ENCODE peak calls at places on chromosomes 13 and 19, in five cellular contexts. One of them, this sample, is unnamed. For H3K9me3, the result is how much of the 10 kb centered on the place peaks cover.

GRCh38 chr13:25372275-25373081 is 704 bp downstream of the ATP8A2 start:
- DNase-seq in body of pancreas: no peak
- DNase-seq in cardiac muscle cell: peak
- DNase-seq in pancreas: peak
- DNase-seq in CD8-positive, alpha-beta T cell: no peak
- DNase-seq in this sample: no peak

GRCh38 chr13:52696566-52696965 is 43.1 kb downstream of the CNMD start:
- DNase-seq in body of pancreas: no peak
- DNase-seq in CD8-positive, alpha-beta T cell: no peak
- DNase-seq in cardiac muscle cell: no peak
- DNase-seq in pancreas: no peak
- DNase-seq in this sample: no peak

GRCh38 chr13:42906257-42906656 is 85.8 kb downstream of the EPSTI1 start:
- DNase-seq in body of pancreas: no peak
- DNase-seq in cardiac muscle cell: no peak
- DNase-seq in CD8-positive, alpha-beta T cell: no peak
- DNase-seq in pancreas: no peak
- DNase-seq in this sample: no peak

GRCh38 chr19:10915511-10916091 is 12.8 kb downstream of the YIPF2 start:
- DNase-seq in CD8-positive, alpha-beta T cell: no peak
- DNase-seq in pancreas: peak
- DNase-seq in cardiac muscle cell: no peak
- DNase-seq in body of pancreas: no peak
- DNase-seq in this sample: no peak

GRCh38 chr13:98918771-98919170 is 59.1 kb downstream of the DOCK9 start:
- DNase-seq in pancreas: no peak
- DNase-seq in CD8-positive, alpha-beta T cell: no peak
- DNase-seq in body of pancreas: no peak
- DNase-seq in cardiac muscle cell: no peak
- DNase-seq in this sample: no peak

GRCh38 chr13:36788276-36788675 is 30.7 kb upstream of the RFXAP start:
- DNase-seq in body of pancreas: no peak
- DNase-seq in pancreas: no peak
- DNase-seq in cardiac muscle cell: no peak
- DNase-seq in CD8-positive, alpha-beta T cell: no peak
- DNase-seq in this sample: no peak

GRCh38 chr13:98147521-98147920 is 4.6 kb downstream of the FARP1 start:
- DNase-seq in body of pancreas: no peak
- DNase-seq in CD8-positive, alpha-beta T cell: no peak
- DNase-seq in cardiac muscle cell: no peak
- DNase-seq in pancreas: no peak
- DNase-seq in this sample: no peak

GRCh38 chr13:40479196-40479845 is 187.1 kb downstream of the FOXO1 start:
- DNase-seq in CD8-positive, alpha-beta T cell: no peak
- DNase-seq in cardiac muscle cell: no peak
- DNase-seq in pancreas: no peak
- DNase-seq in body of pancreas: no peak
- DNase-seq in this sample: no peak

GRCh38 chr19:46374526-46375475 is 27.9 kb downstream of the PPP5C start:
- DNase-seq in body of pancreas: no peak
- DNase-seq in pancreas: no peak
- DNase-seq in CD8-positive, alpha-beta T cell: no peak
- DNase-seq in cardiac muscle cell: no peak
- DNase-seq in this sample: no peak

GRCh38 chr19:35270381-35270811 is 1.6 kb downstream of the USF2 start:
- DNase-seq in body of pancreas: no peak
- DNase-seq in cardiac muscle cell: no peak
- DNase-seq in CD8-positive, alpha-beta T cell: no peak
- DNase-seq in pancreas: peak
- DNase-seq in this sample: no peak

GRCh38 chr19:42317535-42317934 is 4.4 kb downstream of the TMEM145 start:
- DNase-seq in body of pancreas: no peak
- DNase-seq in cardiac muscle cell: no peak
- DNase-seq in CD8-positive, alpha-beta T cell: no peak
- DNase-seq in pancreas: no peak
- DNase-seq in this sample: no peak

GRCh38 chr19:34287676-34288140 is 33.4 kb downstream of the GARRE1 start:
- DNase-seq in cardiac muscle cell: no peak
- DNase-seq in CD8-positive, alpha-beta T cell: no peak
- DNase-seq in body of pancreas: no peak
- DNase-seq in pancreas: no peak
- DNase-seq in this sample: no peak

DNA sequence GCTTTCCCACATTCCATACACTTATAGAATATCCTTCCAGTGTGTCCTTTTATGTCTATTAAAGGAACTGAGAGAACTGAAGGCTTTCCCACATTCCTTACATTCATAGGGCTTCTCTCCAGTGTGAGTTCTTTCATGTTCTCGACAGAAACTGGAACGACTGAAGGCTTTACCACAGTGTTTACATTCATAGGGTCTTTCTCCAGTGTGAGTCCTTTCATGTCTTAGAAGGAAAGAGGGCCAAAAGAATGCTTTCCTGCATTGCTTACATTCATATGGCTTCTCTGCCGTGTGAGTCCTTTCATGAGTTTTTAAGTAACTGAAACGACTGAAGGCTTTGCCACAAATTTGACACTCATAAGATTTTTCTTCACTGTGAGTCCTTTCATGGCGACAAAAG is 22.3 kb downstream of the ZNF44 start:
- DNase-seq in pancreas: no peak
- DNase-seq in cardiac muscle cell: no peak
- DNase-seq in body of pancreas: no peak
- DNase-seq in CD8-positive, alpha-beta T cell: no peak
- DNase-seq in this sample: no peak
- H3K9me3 ChIP-seq in pancreas: under half
- H3K9me3 ChIP-seq in cardiac muscle cell: under half
- H3K9me3 ChIP-seq in body of pancreas: under half
- H3K9me3 ChIP-seq in CD8-positive, alpha-beta T cell: under half
- H3K9me3 ChIP-seq in this sample: half or more

GRCh38 chr19:6969490-6969889 is 51.7 kb downstream of the MBD3L2B start:
- DNase-seq in cardiac muscle cell: no peak
- DNase-seq in body of pancreas: no peak
- DNase-seq in pancreas: no peak
- DNase-seq in CD8-positive, alpha-beta T cell: no peak
- DNase-seq in this sample: no peak

GRCh38 chr19:6970021-6970420 is 51.2 kb downstream of the MBD3L2B start:
- DNase-seq in cardiac muscle cell: no peak
- DNase-seq in pancreas: no peak
- DNase-seq in body of pancreas: no peak
- DNase-seq in CD8-positive, alpha-beta T cell: no peak
- DNase-seq in this sample: no peak

GRCh38 chr19:6971366-6971765 is 49.9 kb downstream of the MBD3L2B start:
- DNase-seq in body of pancreas: no peak
- DNase-seq in cardiac muscle cell: no peak
- DNase-seq in CD8-positive, alpha-beta T cell: no peak
- DNase-seq in pancreas: no peak
- DNase-seq in this sample: no peak

GRCh38 chr19:6967962-6968361 is 53.3 kb downstream of the MBD3L2B start:
- DNase-seq in cardiac muscle cell: no peak
- DNase-seq in CD8-positive, alpha-beta T cell: no peak
- DNase-seq in body of pancreas: no peak
- DNase-seq in pancreas: no peak
- DNase-seq in this sample: no peak

GRCh38 chr19:6970478-6970877 is 50.8 kb downstream of the MBD3L2B start:
- DNase-seq in pancreas: no peak
- DNase-seq in cardiac muscle cell: no peak
- DNase-seq in CD8-positive, alpha-beta T cell: no peak
- DNase-seq in body of pancreas: no peak
- DNase-seq in this sample: no peak
- H3K9me3 ChIP-seq in pancreas: under half
- H3K9me3 ChIP-seq in cardiac muscle cell: under half
- H3K9me3 ChIP-seq in CD8-positive, alpha-beta T cell: under half
- H3K9me3 ChIP-seq in body of pancreas: under half
- H3K9me3 ChIP-seq in this sample: under half

GRCh38 chr13:111857846-111858560 is 208.9 kb upstream of the SOX1 start:
- DNase-seq in cardiac muscle cell: no peak
- DNase-seq in pancreas: no peak
- DNase-seq in CD8-positive, alpha-beta T cell: no peak
- DNase-seq in body of pancreas: no peak
- DNase-seq in this sample: no peak

GRCh38 chr13:111858571-111858970 is 208.4 kb upstream of the SOX1 start:
- DNase-seq in body of pancreas: no peak
- DNase-seq in pancreas: no peak
- DNase-seq in CD8-positive, alpha-beta T cell: no peak
- DNase-seq in cardiac muscle cell: no peak
- DNase-seq in this sample: no peak

GRCh38 chr13:111857336-111857735 is 209.6 kb upstream of the SOX1 start:
- DNase-seq in cardiac muscle cell: no peak
- DNase-seq in CD8-positive, alpha-beta T cell: no peak
- DNase-seq in body of pancreas: no peak
- DNase-seq in pancreas: no peak
- DNase-seq in this sample: no peak

GRCh38 chr13:111860161-111860560 is 206.8 kb upstream of the SOX1 start:
- DNase-seq in pancreas: no peak
- DNase-seq in cardiac muscle cell: peak
- DNase-seq in CD8-positive, alpha-beta T cell: no peak
- DNase-seq in body of pancreas: no peak
- DNase-seq in this sample: no peak

GRCh38 chr13:111859361-111860105 is 207.4 kb upstream of the SOX1 start:
- DNase-seq in body of pancreas: no peak
- DNase-seq in CD8-positive, alpha-beta T cell: no peak
- DNase-seq in pancreas: no peak
- DNase-seq in cardiac muscle cell: peak
- DNase-seq in this sample: no peak
- H3K9me3 ChIP-seq in body of pancreas: under half
- H3K9me3 ChIP-seq in CD8-positive, alpha-beta T cell: under half
- H3K9me3 ChIP-seq in pancreas: under half
- H3K9me3 ChIP-seq in cardiac muscle cell: under half
- H3K9me3 ChIP-seq in this sample: under half

DNA sequence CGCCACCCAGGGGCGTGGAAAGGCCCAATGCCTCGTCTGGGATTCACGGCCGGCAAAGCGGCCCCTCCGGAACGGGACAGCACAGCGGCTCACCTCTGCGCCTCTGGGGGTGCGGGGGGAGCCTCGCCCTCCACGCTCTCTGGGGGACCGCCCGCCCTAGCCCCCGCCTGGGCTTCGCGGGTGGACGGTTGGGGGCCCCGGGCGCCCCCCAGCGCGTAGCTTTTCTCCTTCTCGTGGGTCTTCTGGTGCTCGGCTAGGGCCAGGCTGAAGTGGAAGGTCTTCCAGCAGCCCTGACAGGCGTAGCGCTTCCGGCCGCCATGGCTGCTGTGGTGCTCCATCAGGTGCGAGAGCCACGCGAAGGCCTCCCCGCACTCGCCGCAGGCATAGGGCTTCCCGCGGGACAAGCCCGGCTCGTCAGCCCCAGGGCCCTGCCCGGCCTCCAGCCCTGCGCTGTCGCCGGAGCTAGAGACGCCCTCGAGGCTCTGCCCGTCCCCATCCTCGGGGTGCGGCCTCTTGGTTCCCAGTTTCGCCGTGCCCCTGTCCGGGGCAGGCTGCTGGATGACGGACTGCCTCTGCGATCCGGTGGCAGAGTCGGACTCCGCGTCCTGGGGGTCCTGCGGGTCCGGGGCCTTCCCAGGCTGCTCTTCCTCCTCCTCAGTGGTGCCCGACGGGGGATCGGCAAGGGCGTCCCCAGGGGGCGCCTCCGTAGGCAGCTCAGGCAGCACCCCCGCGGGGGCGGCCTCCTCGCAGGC is 13.3 kb downstream of the ZSCAN18 start:
- DNase-seq in cardiac muscle cell: no peak
- DNase-seq in body of pancreas: no peak
- DNase-seq in CD8-positive, alpha-beta T cell: no peak
- DNase-seq in pancreas: no peak
- DNase-seq in this sample: no peak
- H3K9me3 ChIP-seq in cardiac muscle cell: under half
- H3K9me3 ChIP-seq in body of pancreas: under half
- H3K9me3 ChIP-seq in CD8-positive, alpha-beta T cell: under half
- H3K9me3 ChIP-seq in pancreas: under half
- H3K9me3 ChIP-seq in this sample: under half

GRCh38 chr19:58434217-58434616 is 5.7 kb downstream of the ZNF132 start:
- DNase-seq in CD8-positive, alpha-beta T cell: no peak
- DNase-seq in cardiac muscle cell: no peak
- DNase-seq in pancreas: no peak
- DNase-seq in body of pancreas: no peak
- DNase-seq in this sample: no peak
- H3K9me3 ChIP-seq in CD8-positive, alpha-beta T cell: half or more
- H3K9me3 ChIP-seq in cardiac muscle cell: under half
- H3K9me3 ChIP-seq in pancreas: under half
- H3K9me3 ChIP-seq in body of pancreas: under half
- H3K9me3 ChIP-seq in this sample: under half

GRCh38 chr13:26401069-26401468 is 147.1 kb downstream of the CDK8 start:
- DNase-seq in body of pancreas: no peak
- DNase-seq in cardiac muscle cell: no peak
- DNase-seq in CD8-positive, alpha-beta T cell: no peak
- DNase-seq in pancreas: no peak
- DNase-seq in this sample: no peak
- H3K9me3 ChIP-seq in body of pancreas: under half
- H3K9me3 ChIP-seq in cardiac muscle cell: under half
- H3K9me3 ChIP-seq in CD8-positive, alpha-beta T cell: under half
- H3K9me3 ChIP-seq in pancreas: under half
- H3K9me3 ChIP-seq in this sample: under half